ENCODE peak calls at places on chromosomes 6 and 20, in four cellular contexts. Y is D341Med; V is NCI-H1092; N is stimulated activated CD4-positive, alpha-beta T cell treated with anti-CD3 and anti-CD28 coated beads, Interleukin-12 subunit alpha, Interleukin-12 subunit beta, amount 100 ng/mL, for 4 hours. U is an unnamed sample.

GRCh38 chr20:4929686-4930397 is 71.5 kb downstream of the SLC23A2 start:
- DNase-seq in N (no peak), Y (no peak), V (no peak), U (no peak)

GRCh38 chr6:54846243-54846856 is at the start of gene FAM83B:
- DNase-seq in Y (no peak), N (no peak), V (no peak), U (peak)

GRCh38 chr6:83511901-83512681 is at the start of gene PRSS35:
- DNase-seq in Y (peak), V (no peak), N (no peak), U (peak)

GRCh38 chr20:59752101-59752586 is 147.8 kb downstream of the PHACTR3 start:
- DNase-seq in N (no peak), Y (no peak), V (no peak), U (no peak)

GRCh38 chr6:31738048-31738979 is 1.5 kb upstream of the MSH5 start:
- DNase-seq in V (peak), N (peak), Y (no peak), U (no peak)

GRCh38 chr20:37294262-37294981 is 5.0 kb downstream of the MANBAL start:
- DNase-seq in V (no peak), N (no peak), Y (no peak), U (no peak)

GRCh38 chr20:49610701-49611538 is 43.0 kb upstream of the PTGIS start:
- DNase-seq in Y (peak), V (peak), N (peak), U (peak)

GRCh38 chr20:34663213-34663943 is 13.5 kb downstream of the PIGU start:
- DNase-seq in N (no peak), V (no peak), Y (no peak), U (peak)

GRCh38 chr20:58743076-58743566 is 50.5 kb downstream of the NPEPL1 start:
- DNase-seq in V (no peak), N (no peak), Y (peak), U (peak)

GRCh38 chr6:127880452-127880851 is 20.4 kb downstream of the THEMIS start:
- DNase-seq in Y (no peak), N (no peak), V (no peak), U (no peak)

GRCh38 chr6:62217866-62218265 is 68.2 kb downstream of the KHDRBS2 start:
- DNase-seq in V (no peak), N (no peak), Y (no peak), U (no peak)

GRCh38 chr6:11672669-11673068 is 105.9 kb downstream of the ADTRP start:
- DNase-seq in V (no peak), Y (no peak), N (no peak), U (no peak)

GRCh38 chr6:128036808-128037570 is 136.1 kb upstream of the THEMIS start:
- DNase-seq in V (no peak), N (no peak), Y (no peak), U (no peak)

GRCh38 chr6:106974337-106974998 is at the start of gene CD24:
- DNase-seq in N (peak), Y (peak), V (peak), U (peak)

GRCh38 chr20:25495189-25495824 is 87.8 kb downstream of the GINS1 start:
- DNase-seq in N (no peak), Y (no peak), V (peak), U (no peak)

GRCh38 chr6:157520117-157520406 is 139.1 kb downstream of the ZDHHC14 start:
- DNase-seq in Y (no peak), V (no peak), N (no peak), U (no peak)

GRCh38 chr6:7902867-7903266 is 7.7 kb downstream of the TXNDC5 start:
- DNase-seq in Y (no peak), N (no peak), V (no peak), U (no peak)

GRCh38 chr6:36319436-36319762 is 17.3 kb downstream of the BNIP5 start:
- DNase-seq in Y (no peak), V (peak), N (no peak), U (no peak)

GRCh38 chr20:63056236-63057132 is 49.7 kb upstream of the BHLHE23 start:
- DNase-seq in Y (peak), V (peak), N (peak), U (peak)

GRCh38 chr6:116876635-116877611 is at the start of gene RFX6:
- DNase-seq in Y (peak), N (no peak), V (no peak), U (peak)

GRCh38 chr6:116217069-116217468 is 36.8 kb downstream of the TSPYL4 start:
- DNase-seq in Y (peak), V (no peak), N (no peak), U (peak)

GRCh38 chr20:46354207-46354555 is 45.9 kb upstream of the CDH22 start:
- DNase-seq in Y (no peak), N (no peak), V (no peak), U (no peak)

GRCh38 chr20:44222027-44222426 is 11.5 kb upstream of the OSER1 start:
- DNase-seq in V (no peak), Y (no peak), N (no peak), U (no peak)

GRCh38 chr6:98416027-98416426 is 418.3 kb upstream of the POU3F2 start:
- DNase-seq in V (no peak), N (no peak), Y (no peak), U (no peak)

GRCh38 chr20:57263767-57264150 is 2.7 kb downstream of the BMP7 start:
- DNase-seq in N (no peak), V (no peak), Y (no peak), U (no peak)

GRCh38 chr6:80457044-80457933 is 350.8 kb downstream of the BCKDHB start:
- DNase-seq in V (no peak), Y (no peak), N (no peak), U (no peak)